ENCODE peak calls at places on chromosome 3, in eight cellular contexts. One of them, this sample, is unnamed.

GRCh38 chr3:72043212-72044133 is 258.5 kb upstream of the PROK2 start:
- DNase-seq in ascending aorta: no peak
- DNase-seq in endothelial cell: no peak
- DNase-seq in choroid plexus epithelial cell: no peak
- DNase-seq in cardiac muscle cell: no peak
- DNase-seq in GM13976: peak
- DNase-seq in foreskin fibroblast: no peak
- DNase-seq in tibial nerve: no peak
- DNase-seq in this sample: no peak

GRCh38 chr3:113249111-113249510 is 37.8 kb downstream of the BOC start:
- DNase-seq in ascending aorta: no peak
- DNase-seq in endothelial cell: no peak
- DNase-seq in choroid plexus epithelial cell: peak
- DNase-seq in cardiac muscle cell: no peak
- DNase-seq in GM13976: no peak
- DNase-seq in foreskin fibroblast: peak
- DNase-seq in tibial nerve: no peak
- DNase-seq in this sample: no peak

GRCh38 chr3:36714343-36714742 is 50.0 kb downstream of the DCLK3 start:
- DNase-seq in ascending aorta: no peak
- DNase-seq in endothelial cell: no peak
- DNase-seq in choroid plexus epithelial cell: peak
- DNase-seq in cardiac muscle cell: no peak
- DNase-seq in GM13976: no peak
- DNase-seq in foreskin fibroblast: no peak
- DNase-seq in tibial nerve: no peak
- DNase-seq in this sample: no peak

GRCh38 chr3:120111898-120112297 is 17.7 kb upstream of the GSK3B start:
- DNase-seq in ascending aorta: no peak
- DNase-seq in endothelial cell: no peak
- DNase-seq in choroid plexus epithelial cell: no peak
- DNase-seq in cardiac muscle cell: no peak
- DNase-seq in GM13976: no peak
- DNase-seq in foreskin fibroblast: no peak
- DNase-seq in tibial nerve: no peak
- DNase-seq in this sample: no peak

GRCh38 chr3:31882431-31882830 is 98.6 kb downstream of the OSBPL10 start:
- DNase-seq in ascending aorta: no peak
- DNase-seq in endothelial cell: no peak
- DNase-seq in choroid plexus epithelial cell: no peak
- DNase-seq in cardiac muscle cell: no peak
- DNase-seq in GM13976: no peak
- DNase-seq in foreskin fibroblast: no peak
- DNase-seq in tibial nerve: no peak
- DNase-seq in this sample: no peak

GRCh38 chr3:48268936-48269551 is 28.1 kb downstream of the ZNF589 start:
- DNase-seq in ascending aorta: no peak
- DNase-seq in endothelial cell: no peak
- DNase-seq in choroid plexus epithelial cell: no peak
- DNase-seq in cardiac muscle cell: no peak
- DNase-seq in GM13976: no peak
- DNase-seq in foreskin fibroblast: no peak
- DNase-seq in tibial nerve: peak
- DNase-seq in this sample: no peak

GRCh38 chr3:43526956-43527355 is 94.9 kb downstream of the ANO10 start:
- DNase-seq in ascending aorta: no peak
- DNase-seq in endothelial cell: no peak
- DNase-seq in choroid plexus epithelial cell: no peak
- DNase-seq in cardiac muscle cell: no peak
- DNase-seq in GM13976: no peak
- DNase-seq in foreskin fibroblast: no peak
- DNase-seq in tibial nerve: no peak
- DNase-seq in this sample: no peak

GRCh38 chr3:141486735-141487418 is at the start of gene RASA2:
- DNase-seq in ascending aorta: peak
- DNase-seq in endothelial cell: peak
- DNase-seq in choroid plexus epithelial cell: peak
- DNase-seq in cardiac muscle cell: peak
- DNase-seq in GM13976: peak
- DNase-seq in foreskin fibroblast: peak
- DNase-seq in tibial nerve: peak
- DNase-seq in this sample: peak

GRCh38 chr3:11363732-11364131 is 91.5 kb downstream of the ATG7 start:
- DNase-seq in ascending aorta: no peak
- DNase-seq in endothelial cell: no peak
- DNase-seq in choroid plexus epithelial cell: no peak
- DNase-seq in cardiac muscle cell: no peak
- DNase-seq in GM13976: no peak
- DNase-seq in foreskin fibroblast: no peak
- DNase-seq in tibial nerve: no peak
- DNase-seq in this sample: no peak

GRCh38 chr3:37526511-37526910 is 335.2 kb upstream of the CTDSPL start:
- DNase-seq in ascending aorta: peak
- DNase-seq in endothelial cell: no peak
- DNase-seq in choroid plexus epithelial cell: peak
- DNase-seq in cardiac muscle cell: no peak
- DNase-seq in GM13976: no peak
- DNase-seq in foreskin fibroblast: no peak
- DNase-seq in tibial nerve: no peak
- DNase-seq in this sample: no peak

GRCh38 chr3:43960448-43960840 is 269.7 kb downstream of the ABHD5 start:
- DNase-seq in ascending aorta: no peak
- DNase-seq in endothelial cell: no peak
- DNase-seq in choroid plexus epithelial cell: peak
- DNase-seq in cardiac muscle cell: peak
- DNase-seq in GM13976: no peak
- DNase-seq in foreskin fibroblast: peak
- DNase-seq in tibial nerve: no peak
- DNase-seq in this sample: peak

GRCh38 chr3:172082269-172082668 is 42.9 kb downstream of the FNDC3B start:
- DNase-seq in ascending aorta: peak
- DNase-seq in endothelial cell: no peak
- DNase-seq in choroid plexus epithelial cell: peak
- DNase-seq in cardiac muscle cell: no peak
- DNase-seq in GM13976: no peak
- DNase-seq in foreskin fibroblast: peak
- DNase-seq in tibial nerve: peak
- DNase-seq in this sample: no peak

GRCh38 chr3:125141596-125142417 is 70.7 kb downstream of the SLC12A8 start:
- DNase-seq in ascending aorta: no peak
- DNase-seq in endothelial cell: peak
- DNase-seq in choroid plexus epithelial cell: peak
- DNase-seq in cardiac muscle cell: peak
- DNase-seq in GM13976: peak
- DNase-seq in foreskin fibroblast: no peak
- DNase-seq in tibial nerve: peak
- DNase-seq in this sample: no peak

GRCh38 chr3:138875754-138876664 is 41.3 kb upstream of the PIK3CB start:
- DNase-seq in ascending aorta: no peak
- DNase-seq in endothelial cell: no peak
- DNase-seq in choroid plexus epithelial cell: peak
- DNase-seq in cardiac muscle cell: no peak
- DNase-seq in GM13976: no peak
- DNase-seq in foreskin fibroblast: no peak
- DNase-seq in tibial nerve: no peak
- DNase-seq in this sample: no peak
- TF ChIP-seq CTCF in ascending aorta: no peak
- TF ChIP-seq CTCF in endothelial cell: no peak
- TF ChIP-seq CTCF in choroid plexus epithelial cell: no peak
- TF ChIP-seq CTCF in cardiac muscle cell: no peak
- TF ChIP-seq CTCF in GM13976: no peak
- TF ChIP-seq CTCF in foreskin fibroblast: no peak
- TF ChIP-seq CTCF in tibial nerve: no peak
- TF ChIP-seq CTCF in this sample: no peak

GRCh38 chr3:23052230-23053019 is 150.7 kb upstream of the UBE2E2 start:
- DNase-seq in ascending aorta: no peak
- DNase-seq in endothelial cell: no peak
- DNase-seq in choroid plexus epithelial cell: peak
- DNase-seq in cardiac muscle cell: no peak
- DNase-seq in GM13976: no peak
- DNase-seq in foreskin fibroblast: no peak
- DNase-seq in tibial nerve: no peak
- DNase-seq in this sample: no peak
- TF ChIP-seq CTCF in ascending aorta: no peak
- TF ChIP-seq CTCF in endothelial cell: no peak
- TF ChIP-seq CTCF in choroid plexus epithelial cell: peak
- TF ChIP-seq CTCF in cardiac muscle cell: peak
- TF ChIP-seq CTCF in GM13976: no peak
- TF ChIP-seq CTCF in foreskin fibroblast: no peak
- TF ChIP-seq CTCF in tibial nerve: no peak
- TF ChIP-seq CTCF in this sample: no peak

GRCh38 chr3:58306662-58307286 is 454 bp downstream of the HTD2 start:
- DNase-seq in ascending aorta: no peak
- DNase-seq in endothelial cell: peak
- DNase-seq in choroid plexus epithelial cell: peak
- DNase-seq in cardiac muscle cell: peak
- DNase-seq in GM13976: peak
- DNase-seq in foreskin fibroblast: no peak
- DNase-seq in tibial nerve: no peak
- DNase-seq in this sample: peak
- TF ChIP-seq CTCF in ascending aorta: no peak
- TF ChIP-seq CTCF in endothelial cell: no peak
- TF ChIP-seq CTCF in choroid plexus epithelial cell: peak
- TF ChIP-seq CTCF in cardiac muscle cell: no peak
- TF ChIP-seq CTCF in GM13976: no peak
- TF ChIP-seq CTCF in foreskin fibroblast: peak
- TF ChIP-seq CTCF in tibial nerve: no peak
- TF ChIP-seq CTCF in this sample: no peak

DNA sequence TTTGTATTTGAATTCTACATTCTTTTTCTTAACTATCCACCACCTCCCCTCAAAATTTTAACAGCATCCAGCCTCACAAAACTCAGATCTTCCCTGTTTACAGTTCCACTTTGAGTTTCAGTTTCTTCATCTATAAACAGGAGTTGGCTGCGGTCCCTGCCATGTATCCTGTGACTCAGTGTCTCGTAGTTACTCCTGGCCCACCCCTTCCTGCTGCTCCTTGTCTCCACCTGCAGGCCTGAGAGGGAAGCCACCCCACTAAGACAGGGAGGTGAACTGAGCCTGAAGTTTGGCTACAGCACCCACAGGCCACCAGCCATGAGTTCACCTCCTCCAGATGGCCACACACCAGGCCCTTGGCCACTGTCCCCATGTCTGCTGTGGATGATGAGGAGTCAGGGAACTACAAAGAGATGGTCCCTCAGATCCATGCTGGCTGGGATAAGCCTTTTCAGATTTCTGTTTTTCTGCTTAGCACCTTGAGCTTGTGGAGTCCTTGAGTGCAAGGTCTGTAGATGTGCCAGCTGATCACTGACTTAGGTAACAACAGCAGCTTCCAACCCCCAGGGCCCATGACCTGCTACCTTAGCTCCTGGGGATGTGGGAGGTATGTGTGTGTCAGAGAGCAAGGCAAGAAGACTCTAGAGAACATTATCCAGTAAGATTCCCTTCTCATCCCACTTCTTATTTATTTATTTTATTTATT is 37.5 kb downstream of the CD86 start:
- DNase-seq in ascending aorta: no peak
- DNase-seq in endothelial cell: peak
- DNase-seq in choroid plexus epithelial cell: peak
- DNase-seq in cardiac muscle cell: no peak
- DNase-seq in GM13976: peak
- DNase-seq in foreskin fibroblast: no peak
- DNase-seq in tibial nerve: no peak
- DNase-seq in this sample: peak
- TF ChIP-seq CTCF in ascending aorta: no peak
- TF ChIP-seq CTCF in endothelial cell: peak
- TF ChIP-seq CTCF in choroid plexus epithelial cell: peak
- TF ChIP-seq CTCF in cardiac muscle cell: peak
- TF ChIP-seq CTCF in GM13976: peak
- TF ChIP-seq CTCF in foreskin fibroblast: peak
- TF ChIP-seq CTCF in tibial nerve: peak
- TF ChIP-seq CTCF in this sample: peak

GRCh38 chr3:12601072-12601471 is 44.2 kb downstream of the MKRN2 start:
- DNase-seq in ascending aorta: no peak
- DNase-seq in endothelial cell: no peak
- DNase-seq in choroid plexus epithelial cell: peak
- DNase-seq in cardiac muscle cell: no peak
- DNase-seq in GM13976: no peak
- DNase-seq in foreskin fibroblast: no peak
- DNase-seq in tibial nerve: no peak
- DNase-seq in this sample: no peak
- TF ChIP-seq CTCF in ascending aorta: no peak
- TF ChIP-seq CTCF in endothelial cell: no peak
- TF ChIP-seq CTCF in choroid plexus epithelial cell: peak
- TF ChIP-seq CTCF in cardiac muscle cell: peak
- TF ChIP-seq CTCF in GM13976: peak
- TF ChIP-seq CTCF in foreskin fibroblast: peak
- TF ChIP-seq CTCF in tibial nerve: no peak
- TF ChIP-seq CTCF in this sample: no peak

DNA sequence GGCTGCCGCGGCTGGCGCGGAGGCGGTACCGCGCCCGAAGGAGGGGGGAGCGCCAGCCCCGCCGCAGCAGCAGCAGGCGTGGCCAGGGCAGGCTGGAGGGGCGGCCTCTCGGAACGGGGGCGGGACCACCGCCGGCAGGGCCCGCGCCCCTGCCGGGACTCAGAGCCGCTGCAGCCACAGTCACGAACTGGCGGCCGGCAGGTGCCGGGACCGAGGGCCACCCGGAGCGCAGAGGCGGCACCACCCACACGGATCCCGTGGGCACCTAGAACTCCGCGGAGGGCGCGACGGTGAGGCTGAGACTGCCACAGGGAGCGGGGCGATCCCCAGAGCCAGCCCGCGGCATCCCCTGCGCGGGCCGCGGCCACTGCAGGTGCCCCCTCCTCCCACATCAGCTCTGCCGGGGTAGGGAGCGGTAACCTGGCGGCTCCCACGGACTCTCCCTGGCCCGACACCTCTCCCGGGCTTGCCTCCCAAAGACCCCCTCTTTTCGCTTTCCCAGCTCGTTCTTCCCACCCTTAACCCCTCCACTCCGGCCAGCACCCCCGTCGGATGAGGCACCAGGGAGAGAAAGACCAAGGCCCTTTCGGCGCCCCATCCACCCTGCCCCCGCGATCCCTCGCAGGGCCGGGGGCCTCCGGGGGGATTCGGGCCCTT is at the start of gene VWA5B2:
- DNase-seq in ascending aorta: no peak
- DNase-seq in endothelial cell: peak
- DNase-seq in choroid plexus epithelial cell: peak
- DNase-seq in cardiac muscle cell: peak
- DNase-seq in GM13976: peak
- DNase-seq in foreskin fibroblast: peak
- DNase-seq in tibial nerve: no peak
- DNase-seq in this sample: peak
- TF ChIP-seq CTCF in ascending aorta: peak
- TF ChIP-seq CTCF in endothelial cell: peak
- TF ChIP-seq CTCF in choroid plexus epithelial cell: no peak
- TF ChIP-seq CTCF in cardiac muscle cell: no peak
- TF ChIP-seq CTCF in GM13976: no peak
- TF ChIP-seq CTCF in foreskin fibroblast: no peak
- TF ChIP-seq CTCF in tibial nerve: peak
- TF ChIP-seq CTCF in this sample: peak

DNA sequence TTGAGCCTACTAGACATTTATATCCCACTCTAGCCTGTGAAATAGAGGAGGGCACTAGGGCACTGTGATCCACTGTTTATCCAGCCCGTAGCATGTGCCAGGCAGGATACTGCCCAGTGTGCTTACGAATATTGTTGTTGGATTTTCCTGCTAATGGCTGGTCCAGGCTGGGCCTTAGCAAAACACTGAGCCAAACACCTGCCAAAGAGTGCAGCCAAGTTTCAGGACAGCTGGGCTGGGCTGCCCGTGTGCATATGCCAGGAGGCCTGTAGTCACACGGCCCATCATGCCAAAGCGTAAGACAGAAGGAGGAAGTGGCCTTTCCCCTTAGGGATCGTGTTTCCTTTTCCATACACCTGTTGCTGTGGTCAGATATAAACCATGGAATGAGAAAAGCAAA is 54.5 kb upstream of the ABHD10 start:
- DNase-seq in ascending aorta: peak
- DNase-seq in endothelial cell: peak
- DNase-seq in choroid plexus epithelial cell: no peak
- DNase-seq in cardiac muscle cell: no peak
- DNase-seq in GM13976: no peak
- DNase-seq in foreskin fibroblast: no peak
- DNase-seq in tibial nerve: peak
- DNase-seq in this sample: peak
- TF ChIP-seq CTCF in ascending aorta: no peak
- TF ChIP-seq CTCF in endothelial cell: no peak
- TF ChIP-seq CTCF in choroid plexus epithelial cell: no peak
- TF ChIP-seq CTCF in cardiac muscle cell: no peak
- TF ChIP-seq CTCF in GM13976: no peak
- TF ChIP-seq CTCF in foreskin fibroblast: no peak
- TF ChIP-seq CTCF in tibial nerve: no peak
- TF ChIP-seq CTCF in this sample: no peak

This sample was measured in Calu3.